ENCODE peak calls at places on chromosomes 2 and 18, in seven cellular contexts. One of them, this sample, is unnamed.

GRCh38 chr2:182672471-182673165 is 43.4 kb upstream of the DNAJC10 start:
- DNase-seq in lower leg skin: no peak
- DNase-seq in A549: peak; percentile 55
- DNase-seq in thyroid gland: no peak
- DNase-seq in breast epithelium: no peak
- DNase-seq in right lobe of liver: no peak
- DNase-seq in NB4: no peak
- DNase-seq in this sample: no peak

GRCh38 chr2:162840598-162841246 is 2.2 kb upstream of the KCNH7 start:
- DNase-seq in lower leg skin: no peak
- DNase-seq in A549: peak; percentile 74
- DNase-seq in thyroid gland: peak; percentile 69
- DNase-seq in breast epithelium: no peak
- DNase-seq in right lobe of liver: peak; percentile 62
- DNase-seq in NB4: peak; percentile 79
- DNase-seq in this sample: peak; percentile 27

GRCh38 chr18:63188063-63188462 is 131.5 kb downstream of the BCL2 start:
- DNase-seq in lower leg skin: no peak
- DNase-seq in A549: no peak
- DNase-seq in thyroid gland: no peak
- DNase-seq in breast epithelium: no peak
- DNase-seq in right lobe of liver: no peak
- DNase-seq in NB4: no peak
- DNase-seq in this sample: no peak

GRCh38 chr2:150517951-150518680 is 30.6 kb upstream of the RND3 start:
- DNase-seq in lower leg skin: no peak
- DNase-seq in A549: no peak
- DNase-seq in thyroid gland: no peak
- DNase-seq in breast epithelium: no peak
- DNase-seq in right lobe of liver: no peak
- DNase-seq in NB4: no peak
- DNase-seq in this sample: no peak

GRCh38 chr2:11904029-11904428 is 157.6 kb downstream of the LPIN1 start:
- DNase-seq in lower leg skin: no peak
- DNase-seq in A549: no peak
- DNase-seq in thyroid gland: no peak
- DNase-seq in breast epithelium: no peak
- DNase-seq in right lobe of liver: no peak
- DNase-seq in NB4: peak; percentile 75
- DNase-seq in this sample: no peak

GRCh38 chr2:96470636-96471035 is 34.5 kb downstream of the NEURL3 start:
- DNase-seq in lower leg skin: no peak
- DNase-seq in A549: peak; percentile 55
- DNase-seq in thyroid gland: peak; percentile 8
- DNase-seq in breast epithelium: no peak
- DNase-seq in right lobe of liver: peak; percentile 76
- DNase-seq in NB4: no peak
- DNase-seq in this sample: peak; percentile 68

GRCh38 chr2:217270089-217270800 is 410.4 kb upstream of the TNP1 start:
- DNase-seq in lower leg skin: no peak
- DNase-seq in A549: no peak
- DNase-seq in thyroid gland: no peak
- DNase-seq in breast epithelium: no peak
- DNase-seq in right lobe of liver: no peak
- DNase-seq in NB4: no peak
- DNase-seq in this sample: no peak

GRCh38 chr2:52960891-52961290 is 806.7 kb upstream of the CHAC2 start:
- DNase-seq in lower leg skin: no peak
- DNase-seq in A549: no peak
- DNase-seq in thyroid gland: no peak
- DNase-seq in breast epithelium: no peak
- DNase-seq in right lobe of liver: no peak
- DNase-seq in NB4: no peak
- DNase-seq in this sample: no peak

GRCh38 chr2:96110621-96111256 is 5.6 kb downstream of the ADRA2B start:
- DNase-seq in lower leg skin: no peak
- DNase-seq in A549: no peak
- DNase-seq in thyroid gland: no peak
- DNase-seq in breast epithelium: no peak
- DNase-seq in right lobe of liver: no peak
- DNase-seq in NB4: no peak
- DNase-seq in this sample: no peak

GRCh38 chr18:76363451-76364120 is 131.5 kb downstream of the ZNF516 start:
- DNase-seq in lower leg skin: no peak
- DNase-seq in A549: no peak
- DNase-seq in thyroid gland: no peak
- DNase-seq in breast epithelium: no peak
- DNase-seq in right lobe of liver: no peak
- DNase-seq in NB4: no peak
- DNase-seq in this sample: no peak

GRCh38 chr2:18411571-18411970 is 148.9 kb downstream of the RDH14 start:
- DNase-seq in lower leg skin: no peak
- DNase-seq in A549: no peak
- DNase-seq in thyroid gland: no peak
- DNase-seq in breast epithelium: no peak
- DNase-seq in right lobe of liver: no peak
- DNase-seq in NB4: no peak
- DNase-seq in this sample: no peak

GRCh38 chr2:18406219-18406618 is 154.2 kb downstream of the RDH14 start:
- DNase-seq in lower leg skin: no peak
- DNase-seq in A549: no peak
- DNase-seq in thyroid gland: no peak
- DNase-seq in breast epithelium: no peak
- DNase-seq in right lobe of liver: no peak
- DNase-seq in NB4: no peak
- DNase-seq in this sample: no peak

GRCh38 chr2:18413794-18414396 is 146.6 kb downstream of the RDH14 start:
- DNase-seq in lower leg skin: peak; percentile 65
- DNase-seq in A549: peak; percentile 69
- DNase-seq in thyroid gland: no peak
- DNase-seq in breast epithelium: no peak
- DNase-seq in right lobe of liver: no peak
- DNase-seq in NB4: peak; percentile 12
- DNase-seq in this sample: no peak

GRCh38 chr2:18412980-18413793 is 147.3 kb downstream of the RDH14 start:
- DNase-seq in lower leg skin: no peak
- DNase-seq in A549: no peak
- DNase-seq in thyroid gland: no peak
- DNase-seq in breast epithelium: no peak
- DNase-seq in right lobe of liver: no peak
- DNase-seq in NB4: no peak
- DNase-seq in this sample: no peak

DNA sequence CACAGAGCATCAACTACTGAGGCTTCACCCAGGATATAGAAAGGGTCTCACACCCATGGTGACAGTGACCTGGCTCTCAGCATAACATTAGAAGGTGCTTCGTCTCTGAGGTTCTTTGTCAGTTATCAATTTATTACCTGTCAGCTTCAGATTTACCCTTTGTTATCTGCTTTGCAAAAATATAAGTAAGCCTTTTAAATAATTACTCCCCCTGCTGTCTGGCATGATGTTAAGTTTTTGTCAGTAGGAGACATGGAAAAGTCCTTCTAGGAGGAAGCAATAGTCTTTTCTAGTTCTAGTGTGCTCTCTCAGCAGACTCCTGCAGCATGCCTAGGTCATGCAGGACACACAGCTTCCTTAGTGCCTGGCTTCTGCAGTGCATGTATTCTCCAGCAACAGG is 149.9 kb downstream of the RDH14 start:
- DNase-seq in lower leg skin: no peak
- DNase-seq in A549: no peak
- DNase-seq in thyroid gland: no peak
- DNase-seq in breast epithelium: no peak
- DNase-seq in right lobe of liver: no peak
- DNase-seq in NB4: no peak
- DNase-seq in this sample: no peak
- TF ChIP-seq CTCF in lower leg skin: no peak
- TF ChIP-seq CTCF in A549: peak; percentile 10
- TF ChIP-seq CTCF in thyroid gland: no peak
- TF ChIP-seq CTCF in breast epithelium: no peak
- TF ChIP-seq CTCF in right lobe of liver: no peak
- TF ChIP-seq CTCF in NB4: no peak
- TF ChIP-seq CTCF in this sample: no peak

GRCh38 chr2:36541891-36542595 is 55.9 kb downstream of the FEZ2 start:
- DNase-seq in lower leg skin: no peak
- DNase-seq in A549: no peak
- DNase-seq in thyroid gland: no peak
- DNase-seq in breast epithelium: no peak
- DNase-seq in right lobe of liver: no peak
- DNase-seq in NB4: no peak
- DNase-seq in this sample: no peak

GRCh38 chr2:36545871-36546416 is 52.0 kb downstream of the FEZ2 start:
- DNase-seq in lower leg skin: no peak
- DNase-seq in A549: no peak
- DNase-seq in thyroid gland: no peak
- DNase-seq in breast epithelium: no peak
- DNase-seq in right lobe of liver: no peak
- DNase-seq in NB4: no peak
- DNase-seq in this sample: no peak

GRCh38 chr2:36547906-36548305 is 50.1 kb downstream of the FEZ2 start:
- DNase-seq in lower leg skin: no peak
- DNase-seq in A549: no peak
- DNase-seq in thyroid gland: no peak
- DNase-seq in breast epithelium: no peak
- DNase-seq in right lobe of liver: no peak
- DNase-seq in NB4: no peak
- DNase-seq in this sample: no peak

GRCh38 chr2:36540986-36541750 is 56.8 kb downstream of the FEZ2 start:
- DNase-seq in lower leg skin: no peak
- DNase-seq in A549: no peak
- DNase-seq in thyroid gland: no peak
- DNase-seq in breast epithelium: no peak
- DNase-seq in right lobe of liver: no peak
- DNase-seq in NB4: no peak
- DNase-seq in this sample: no peak

GRCh38 chr2:36544638-36545338 is 53.2 kb downstream of the FEZ2 start:
- DNase-seq in lower leg skin: no peak
- DNase-seq in A549: peak; percentile 39
- DNase-seq in thyroid gland: no peak
- DNase-seq in breast epithelium: no peak
- DNase-seq in right lobe of liver: no peak
- DNase-seq in NB4: no peak
- DNase-seq in this sample: no peak
- TF ChIP-seq POLR2A in lower leg skin: no peak
- TF ChIP-seq POLR2A in A549: no peak
- TF ChIP-seq POLR2A in thyroid gland: no peak
- TF ChIP-seq POLR2A in breast epithelium: no peak
- TF ChIP-seq POLR2A in right lobe of liver: no peak
- TF ChIP-seq POLR2A in NB4: no peak
- TF ChIP-seq POLR2A in this sample: no peak

DNA sequence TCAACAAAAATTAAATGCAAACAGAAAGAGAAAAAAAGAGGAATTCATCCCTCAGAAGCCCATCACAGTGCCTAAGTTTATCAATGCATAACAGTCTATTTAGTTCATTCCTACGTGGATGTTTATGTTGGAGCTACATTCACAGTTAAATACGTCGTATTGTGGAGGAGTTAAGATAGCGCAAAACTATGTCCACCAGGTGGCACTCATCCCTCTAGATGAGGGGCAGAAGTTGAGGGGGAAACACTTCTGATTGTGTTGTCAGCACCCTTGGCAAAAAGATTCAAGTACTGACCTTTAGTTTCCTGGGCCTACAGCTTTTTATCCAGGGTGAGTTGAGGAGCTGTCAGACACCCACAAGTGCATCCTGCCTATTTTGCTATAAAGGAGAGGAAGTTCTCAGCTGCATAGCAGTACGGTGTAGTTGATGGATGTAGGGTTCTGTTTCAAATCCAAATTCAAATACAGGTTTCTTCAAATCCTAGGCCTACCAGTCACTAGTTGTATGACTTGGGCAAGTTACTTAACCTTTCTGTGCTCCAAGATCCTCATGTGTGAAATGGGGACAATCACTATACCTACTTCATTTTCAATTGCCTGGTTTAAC is 26.8 kb upstream of the MYO1B start:
- DNase-seq in lower leg skin: no peak
- DNase-seq in A549: peak; percentile 97
- DNase-seq in thyroid gland: peak; percentile 14
- DNase-seq in breast epithelium: no peak
- DNase-seq in right lobe of liver: no peak
- DNase-seq in NB4: peak; percentile 89
- DNase-seq in this sample: peak; percentile 40
- TF ChIP-seq CTCF in lower leg skin: no peak
- TF ChIP-seq CTCF in A549: peak; percentile 88
- TF ChIP-seq CTCF in thyroid gland: peak; percentile 17
- TF ChIP-seq CTCF in breast epithelium: no peak
- TF ChIP-seq CTCF in right lobe of liver: peak; percentile 53
- TF ChIP-seq CTCF in NB4: peak; percentile 75
- TF ChIP-seq CTCF in this sample: peak; percentile 57

GRCh38 chr2:231186325-231186724 is 12.1 kb upstream of the ARMC9 start:
- DNase-seq in lower leg skin: no peak
- DNase-seq in A549: no peak
- DNase-seq in thyroid gland: no peak
- DNase-seq in breast epithelium: no peak
- DNase-seq in right lobe of liver: no peak
- DNase-seq in NB4: no peak
- DNase-seq in this sample: no peak

GRCh38 chr2:231189571-231190495 is 8.6 kb upstream of the ARMC9 start:
- DNase-seq in lower leg skin: no peak
- DNase-seq in A549: no peak
- DNase-seq in thyroid gland: peak; percentile 69
- DNase-seq in breast epithelium: no peak
- DNase-seq in right lobe of liver: peak; percentile 59
- DNase-seq in NB4: no peak
- DNase-seq in this sample: peak; percentile 58

GRCh38 chr2:231189171-231189530 is 9.3 kb upstream of the ARMC9 start:
- DNase-seq in lower leg skin: no peak
- DNase-seq in A549: no peak
- DNase-seq in thyroid gland: no peak
- DNase-seq in breast epithelium: no peak
- DNase-seq in right lobe of liver: peak; percentile 38
- DNase-seq in NB4: no peak
- DNase-seq in this sample: no peak

GRCh38 chr2:231188506-231189170 is 9.8 kb upstream of the ARMC9 start:
- DNase-seq in lower leg skin: no peak
- DNase-seq in A549: no peak
- DNase-seq in thyroid gland: no peak
- DNase-seq in breast epithelium: no peak
- DNase-seq in right lobe of liver: peak; percentile 33
- DNase-seq in NB4: no peak
- DNase-seq in this sample: no peak

DNA sequence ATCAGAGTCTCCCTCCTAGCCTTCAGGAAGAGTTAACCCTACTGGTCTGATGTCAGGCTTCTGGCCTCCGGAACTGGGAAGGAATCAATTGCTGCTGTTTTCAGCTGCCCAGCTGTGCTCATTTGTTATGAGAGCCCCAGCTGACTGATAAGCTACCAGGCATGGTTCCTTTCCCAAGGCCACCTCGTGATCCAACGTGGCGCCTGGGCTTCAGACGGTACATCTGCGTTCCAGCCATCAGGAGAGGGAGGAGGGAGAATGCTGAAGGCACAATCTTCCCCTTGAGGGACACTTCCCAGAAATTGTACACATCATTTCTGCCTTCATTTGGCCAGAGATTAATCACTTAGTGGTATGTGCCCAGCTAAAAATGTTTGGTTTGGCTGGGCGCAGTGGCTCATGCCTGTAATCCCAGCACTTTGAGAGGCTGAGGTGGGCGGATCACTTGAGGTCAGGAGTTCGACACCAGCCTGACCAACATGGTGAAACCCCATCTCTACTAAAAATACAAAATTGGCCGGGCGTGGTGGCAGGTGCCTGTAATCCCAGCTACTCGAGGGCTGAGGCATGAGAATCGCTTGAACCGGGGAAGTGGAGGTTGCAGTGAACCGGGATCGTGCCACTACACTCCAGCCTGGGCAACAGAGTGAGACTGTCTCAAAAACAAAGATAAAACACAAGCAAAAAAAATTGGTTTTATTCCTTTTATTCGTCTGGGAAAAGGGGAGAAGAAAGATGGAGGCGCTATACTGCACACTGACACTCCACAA is 10.5 kb upstream of the ARMC9 start:
- DNase-seq in lower leg skin: no peak
- DNase-seq in A549: no peak
- DNase-seq in thyroid gland: peak; percentile 15
- DNase-seq in breast epithelium: no peak
- DNase-seq in right lobe of liver: peak; percentile 39
- DNase-seq in NB4: no peak
- DNase-seq in this sample: peak; percentile 64
- TF ChIP-seq POLR2A in lower leg skin: no peak
- TF ChIP-seq POLR2A in A549: no peak
- TF ChIP-seq POLR2A in thyroid gland: no peak
- TF ChIP-seq POLR2A in breast epithelium: no peak
- TF ChIP-seq POLR2A in right lobe of liver: no peak
- TF ChIP-seq POLR2A in NB4: no peak
- TF ChIP-seq POLR2A in this sample: no peak